ENCODE peak calls at places on chromosomes 12 and 14, in seven cellular contexts. P, F, U, N, O, C and X are unnamed samples.

GRCh38 chr12:105214670-105215375 is 21.2 kb downstream of the APPL2 start:
- DNase-seq in N (peak), F (no peak), P (no peak), O (no peak), U (peak), C (peak), X (no peak)

GRCh38 chr12:103924761-103925641 is 5.2 kb upstream of the HSP90B1 start:
- DNase-seq in U (peak), N (no peak), O (no peak), F (no peak), P (peak), C (peak), X (peak)

GRCh38 chr12:31518680-31519227 is 72.2 kb downstream of the DENND5B start:
- DNase-seq in F (no peak), U (peak), N (peak), P (peak), O (no peak), C (peak), X (no peak)

GRCh38 chr12:109932878-109933503 is 32.9 kb downstream of the TCHP start:
- DNase-seq in O (no peak), N (peak), U (no peak), P (no peak), C (no peak), F (no peak), X (no peak)

GRCh38 chr12:96776908-96777307 is 130.1 kb upstream of the NEDD1 start:
- DNase-seq in O (no peak), N (no peak), P (no peak), U (no peak), F (no peak), C (no peak), X (no peak)

GRCh38 chr12:113231275-113232231 is 10.3 kb downstream of the TPCN1 start:
- DNase-seq in O (no peak), U (no peak), F (peak), N (peak), C (no peak), P (no peak), X (no peak)

GRCh38 chr14:93207468-93208308 is 632 bp downstream of the UBR7 start:
- DNase-seq in O (peak), F (no peak), P (peak), C (peak), N (peak), U (peak), X (peak)

GRCh38 chr14:35399083-35399807 is 5.3 kb downstream of the NFKBIA start:
- DNase-seq in P (no peak), F (no peak), O (no peak), U (no peak), N (no peak), C (peak), X (no peak)

GRCh38 chr12:25416516-25416915 is 136.6 kb downstream of the LMNTD1 start:
- DNase-seq in C (no peak), F (no peak), O (no peak), U (no peak), N (no peak), P (no peak), X (no peak)

GRCh38 chr12:130713581-130713991 is 2.5 kb downstream of the RIMBP2 start:
- DNase-seq in O (no peak), N (peak), P (no peak), C (no peak), U (no peak), F (peak), X (peak)